ENCODE peak calls at places on chromosomes 1 and 21, in eight cellular contexts. J is GM23338, I is GM23248, G is K562, E is neural progenitor cell, F is hepatocyte, A is mammary epithelial cell, W is SK-N-MC. D is an unnamed sample.

GRCh38 chr1:202162049-202162417 is 1.6 kb upstream of the PTPN7 start:
- DNase-seq in J (no peak), I (no peak), G (peak), E (no peak), F (no peak), A (no peak), W (no peak), D (no peak)

GRCh38 chr1:238143038-238143437 is 252.3 kb upstream of the ZP4 start:
- DNase-seq in J (no peak), I (no peak), G (no peak), E (no peak), F (peak), A (no peak), W (no peak), D (no peak)

GRCh38 chr21:37071561-37072238 is 1.2 kb downstream of the PIGP start:
- DNase-seq in J (peak), I (peak), G (peak), E (peak), F (peak), A (peak), W (no peak), D (peak)

GRCh38 chr1:70336050-70336449 is 18.5 kb downstream of the ANKRD13C start:
- DNase-seq in J (no peak), I (no peak), G (no peak), E (no peak), F (no peak), A (no peak), W (no peak), D (no peak)

GRCh38 chr1:29077155-29077554 is 46.5 kb downstream of the TMEM200B start:
- DNase-seq in J (no peak), I (no peak), G (no peak), E (no peak), F (no peak), A (no peak), W (no peak), D (no peak)

GRCh38 chr1:97844552-97845089 is 76.2 kb downstream of the DPYD start:
- DNase-seq in J (no peak), I (no peak), G (no peak), E (no peak), F (no peak), A (no peak), W (no peak), D (no peak)

GRCh38 chr1:246724725-246725095 is 501 bp downstream of the SCCPDH start:
- DNase-seq in J (peak), I (peak), G (peak), E (peak), F (peak), A (no peak), W (no peak), D (peak)

GRCh38 chr1:150981805-150982712 is at the start of gene ANXA9:
- DNase-seq in J (peak), I (peak), G (peak), E (no peak), F (peak), A (peak), W (no peak), D (no peak)

GRCh38 chr1:57982852-57983251 is 559.0 kb upstream of the DAB1 start:
- DNase-seq in J (no peak), I (no peak), G (no peak), E (no peak), F (no peak), A (no peak), W (no peak), D (no peak)

GRCh38 chr1:27879374-27880082 is 7.2 kb downstream of the THEMIS2 start:
- DNase-seq in J (no peak), I (no peak), G (no peak), E (no peak), F (no peak), A (no peak), W (no peak), D (no peak)

GRCh38 chr1:226349801-226350503 is 41.0 kb upstream of the LIN9 start:
- DNase-seq in J (no peak), I (no peak), G (peak), E (peak), F (peak), A (no peak), W (no peak), D (no peak)

GRCh38 chr1:171913385-171913784 is 72.1 kb downstream of the DNM3 start:
- DNase-seq in J (no peak), I (peak), G (no peak), E (no peak), F (no peak), A (peak), W (no peak), D (peak)

GRCh38 chr21:26587621-26588260 is 14.7 kb upstream of the CYYR1 start:
- DNase-seq in J (no peak), I (peak), G (no peak), E (no peak), F (peak), A (peak), W (peak), D (peak)

GRCh38 chr21:28220670-28221069 is 772.0 kb downstream of the LTN1 start:
- DNase-seq in J (no peak), I (peak), G (no peak), E (no peak), F (no peak), A (no peak), W (no peak), D (no peak)

GRCh38 chr1:102783487-102783886 is 324.8 kb downstream of the COL11A1 start:
- DNase-seq in J (no peak), I (no peak), G (no peak), E (no peak), F (no peak), A (no peak), W (no peak), D (no peak)

GRCh38 chr1:235022341-235023196 is 106.1 kb downstream of the TOMM20 start:
- DNase-seq in J (no peak), I (no peak), G (no peak), E (no peak), F (no peak), A (no peak), W (no peak), D (no peak)

GRCh38 chr1:183685112-183685713 is 32.1 kb upstream of the APOBEC4 start:
- DNase-seq in J (peak), I (peak), G (peak), E (peak), F (peak), A (peak), W (peak), D (peak)

GRCh38 chr1:188584119-188584518 is 1755.4 kb downstream of the PLA2G4A start:
- DNase-seq in J (no peak), I (no peak), G (no peak), E (no peak), F (no peak), A (no peak), W (no peak), D (no peak)

GRCh38 chr1:239056940-239057339 is 329.4 kb upstream of the CHRM3 start:
- DNase-seq in J (peak), I (no peak), G (no peak), E (peak), F (no peak), A (no peak), W (no peak), D (no peak)

GRCh38 chr1:28915036-28915895 is 897 bp downstream of the EPB41 start:
- DNase-seq in J (peak), I (peak), G (no peak), E (peak), F (peak), A (peak), W (no peak), D (peak)

GRCh38 chr1:151137789-151138188 is 8.6 kb downstream of the SEMA6C start:
- DNase-seq in J (no peak), I (no peak), G (no peak), E (no peak), F (no peak), A (no peak), W (no peak), D (no peak)

GRCh38 chr1:43711049-43711448 is 3.7 kb downstream of the ST3GAL3 start:
- DNase-seq in J (no peak), I (peak), G (no peak), E (no peak), F (no peak), A (peak), W (no peak), D (no peak)

GRCh38 chr1:19606817-19607706 is 37.0 kb upstream of the NBL1 start:
- DNase-seq in J (no peak), I (peak), G (no peak), E (no peak), F (no peak), A (no peak), W (no peak), D (no peak)

GRCh38 chr1:162193815-162194214 is 124.3 kb downstream of the NOS1AP start:
- DNase-seq in J (no peak), I (no peak), G (no peak), E (peak), F (no peak), A (no peak), W (no peak), D (no peak)

GRCh38 chr1:177172331-177172730 is 1.6 kb downstream of the BRINP2 start:
- DNase-seq in J (no peak), I (no peak), G (no peak), E (no peak), F (no peak), A (no peak), W (no peak), D (no peak)

GRCh38 chr1:31931241-31932225 is 6.6 kb downstream of the PTP4A2 start:
- DNase-seq in J (peak), I (peak), G (no peak), E (no peak), F (peak), A (peak), W (no peak), D (peak)

GRCh38 chr1:241695454-241696171 is 43.5 kb downstream of the WDR64 start:
- DNase-seq in J (no peak), I (no peak), G (no peak), E (no peak), F (no peak), A (no peak), W (no peak), D (no peak)

GRCh38 chr1:157035121-157035520 is 10.4 kb downstream of the ARHGEF11 start:
- DNase-seq in J (no peak), I (no peak), G (no peak), E (no peak), F (no peak), A (no peak), W (no peak), D (no peak)

GRCh38 chr1:92040971-92041370 is 11.2 kb downstream of the EPHX4 start:
- DNase-seq in J (peak), I (no peak), G (no peak), E (no peak), F (no peak), A (no peak), W (no peak), D (no peak)

GRCh38 chr1:39275836-39276507 is 71.5 kb downstream of the MACF1 start:
- DNase-seq in J (no peak), I (no peak), G (no peak), E (no peak), F (peak), A (peak), W (no peak), D (no peak)

GRCh38 chr1:33256335-33256700 is at the start of gene ZNF362:
- DNase-seq in J (peak), I (peak), G (peak), E (peak), F (peak), A (peak), W (no peak), D (peak)

GRCh38 chr1:197989058-197989457 is 71.9 kb downstream of the LHX9 start:
- DNase-seq in J (no peak), I (no peak), G (no peak), E (no peak), F (no peak), A (no peak), W (no peak), D (no peak)

GRCh38 chr1:241627453-241628329 is 12.5 kb downstream of the CHML start:
- DNase-seq in J (peak), I (peak), G (peak), E (peak), F (peak), A (peak), W (no peak), D (peak)

GRCh38 chr21:16624468-16625102 is 888.3 kb upstream of the CXADR start:
- DNase-seq in J (no peak), I (no peak), G (no peak), E (no peak), F (no peak), A (no peak), W (no peak), D (peak)

GRCh38 chr1:219143735-219144134 is 29.9 kb upstream of the LYPLAL1 start:
- DNase-seq in J (no peak), I (peak), G (no peak), E (no peak), F (no peak), A (no peak), W (no peak), D (no peak)

GRCh38 chr1:54122131-54122751 is 30.6 kb downstream of the CDCP2 start:
- DNase-seq in J (no peak), I (no peak), G (peak), E (no peak), F (peak), A (no peak), W (no peak), D (no peak)
- TF ChIP-seq EZH2 in J (no peak), I (no peak), G (no peak), E (peak), F (no peak), A (no peak), W (no peak), D (no peak)

GRCh38 chr1:228735871-228736586 is 750 bp downstream of the RHOU start:
- DNase-seq in J (peak), I (peak), G (no peak), E (peak), F (peak), A (no peak), W (no peak), D (peak)
- TF ChIP-seq EZH2 in J (no peak), I (peak), G (no peak), E (no peak), F (no peak), A (peak), W (peak), D (peak)

DNA sequence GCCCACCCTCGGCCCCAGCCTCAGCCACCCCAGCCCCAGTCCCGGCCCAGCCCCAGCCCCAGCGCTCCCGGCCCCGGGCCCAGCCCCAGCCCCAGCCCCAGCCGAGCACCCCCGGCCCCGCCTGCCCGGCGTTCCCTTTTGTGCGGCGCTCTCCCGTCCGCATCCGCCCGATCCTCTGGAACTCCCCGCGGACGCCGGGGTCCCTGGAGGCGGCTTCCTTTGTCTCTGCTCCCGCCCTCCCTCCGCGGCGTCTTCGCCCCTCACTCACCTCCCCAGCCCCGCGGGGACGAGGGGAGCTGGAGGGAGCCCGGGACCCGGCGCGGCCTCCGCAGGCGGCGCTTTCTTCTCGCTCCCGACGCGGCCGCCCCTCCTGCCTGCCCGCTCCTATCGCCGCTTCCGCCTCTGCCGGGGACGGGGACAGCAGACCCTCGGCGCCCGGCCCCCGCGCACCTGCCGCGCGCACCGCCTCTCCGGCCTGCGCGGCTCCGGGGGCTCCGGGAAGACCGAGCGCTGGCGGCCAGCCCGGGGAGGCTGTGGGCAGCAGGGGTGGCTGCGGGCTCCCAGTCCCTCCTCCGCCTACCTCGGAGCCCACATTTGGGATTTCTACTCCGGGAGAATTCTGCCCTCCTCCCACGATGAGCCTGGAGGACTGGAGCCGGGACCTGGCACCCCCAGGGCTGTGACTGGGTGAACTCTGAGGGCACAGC is 14.0 kb downstream of the AGRN start:
- DNase-seq in J (peak), I (no peak), G (no peak), E (peak), F (no peak), A (no peak), W (no peak), D (no peak)
- TF ChIP-seq EZH2 in J (no peak), I (peak), G (no peak), E (peak), F (peak), A (no peak), W (no peak), D (no peak)

GRCh38 chr1:975896-976683 is 5.8 kb downstream of the PERM1 start:
- DNase-seq in J (peak), I (peak), G (peak), E (peak), F (peak), A (peak), W (no peak), D (peak)
- TF ChIP-seq EZH2 in J (no peak), I (no peak), G (no peak), E (no peak), F (no peak), A (no peak), W (no peak), D (no peak)

GRCh38 chr1:155124503-155125463 is 2.9 kb upstream of the EFNA1 start:
- DNase-seq in J (peak), I (no peak), G (no peak), E (peak), F (no peak), A (peak), W (no peak), D (no peak)

GRCh38 chr1:155127105-155127671 is 488 bp upstream of the EFNA1 start:
- DNase-seq in J (peak), I (peak), G (peak), E (peak), F (peak), A (peak), W (no peak), D (peak)

GRCh38 chr1:155126494-155127104 is 1.1 kb upstream of the EFNA1 start:
- DNase-seq in J (peak), I (peak), G (peak), E (peak), F (peak), A (no peak), W (peak), D (peak)

GRCh38 chr1:155125511-155125945 is 2.1 kb upstream of the EFNA1 start:
- DNase-seq in J (peak), I (no peak), G (no peak), E (peak), F (no peak), A (peak), W (no peak), D (no peak)

DNA sequence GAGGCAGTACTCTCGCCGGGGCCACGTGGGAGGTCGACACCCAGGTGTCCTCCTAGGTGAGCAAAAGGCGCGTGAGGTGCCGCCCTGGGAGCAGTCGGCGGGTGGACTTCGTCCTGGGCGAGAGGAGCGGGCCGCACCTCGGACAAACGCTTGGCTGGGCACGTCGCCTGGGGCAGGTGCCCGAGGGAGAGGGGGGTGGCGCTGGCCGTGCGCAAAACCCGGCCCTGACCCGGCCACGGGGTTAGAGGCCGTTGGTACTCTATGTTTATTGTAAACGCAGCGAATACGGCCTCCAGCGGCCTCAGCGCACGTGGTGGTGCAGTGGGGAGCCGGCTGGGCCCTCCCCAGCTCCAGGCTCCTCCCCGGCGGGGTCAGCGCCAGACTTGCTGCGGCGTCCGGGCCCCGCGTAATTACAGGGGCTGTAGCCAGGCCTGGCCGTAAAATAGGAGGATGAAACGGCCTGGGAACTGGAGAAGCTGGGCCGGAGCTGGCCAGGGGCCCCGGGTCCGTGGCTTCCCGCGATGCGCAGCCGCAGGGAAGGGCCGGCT is 1.7 kb upstream of the EFNA1 start:
- DNase-seq in J (peak), I (peak), G (no peak), E (peak), F (peak), A (no peak), W (no peak), D (no peak)
- TF ChIP-seq EZH2 in J (peak), I (no peak), G (no peak), E (peak), F (peak), A (no peak), W (no peak), D (no peak)

GRCh38 chr1:50419192-50419906 is 3.9 kb downstream of the DMRTA2 start:
- DNase-seq in J (peak), I (peak), G (peak), E (peak), F (no peak), A (no peak), W (no peak), D (no peak)

GRCh38 chr1:50417946-50418599 is 5.2 kb downstream of the DMRTA2 start:
- DNase-seq in J (peak), I (no peak), G (peak), E (peak), F (no peak), A (no peak), W (no peak), D (no peak)

GRCh38 chr1:50419907-50420248 is 3.4 kb downstream of the DMRTA2 start:
- DNase-seq in J (no peak), I (no peak), G (peak), E (no peak), F (no peak), A (no peak), W (no peak), D (no peak)

GRCh38 chr1:50417487-50417886 is 5.8 kb downstream of the DMRTA2 start:
- DNase-seq in J (peak), I (no peak), G (peak), E (peak), F (no peak), A (no peak), W (no peak), D (no peak)

GRCh38 chr1:50418600-50419109 is 4.6 kb downstream of the DMRTA2 start:
- DNase-seq in J (peak), I (peak), G (peak), E (peak), F (no peak), A (no peak), W (no peak), D (no peak)
- TF ChIP-seq EZH2 in J (peak), I (no peak), G (no peak), E (peak), F (peak), A (peak), W (no peak), D (no peak)

GRCh38 chr1:170664283-170664827 is 424 bp downstream of the PRRX1 start:
- DNase-seq in J (peak), I (peak), G (no peak), E (peak), F (no peak), A (peak), W (no peak), D (no peak)
- TF ChIP-seq EZH2 in J (peak), I (no peak), G (no peak), E (peak), F (peak), A (no peak), W (no peak), D (peak)

D was measured in A673.